ENCODE peak calls at places on chromosomes 7 and 10, in five cellular contexts. R is CD8-positive, alpha-beta memory T cell; I is transverse colon; A is fibroblast of pulmonary artery; K is cardiac fibroblast. T is an unnamed sample.
A peak's percentile ranks its signal among the peaks of the same experiment; 100 is the strongest.

GRCh38 chr7:146255604-146256003 is 139.0 kb downstream of the CNTNAP2 start:
- DNase-seq in A (no peak), K (no peak), R (no peak), I (no peak), T (no peak)

GRCh38 chr7:129519464-129519863 is 17.1 kb downstream of the SMKR1 start:
- DNase-seq in I (no peak), A (no peak), R (no peak), K (no peak), T (no peak)

GRCh38 chr7:100705341-100705752 is 574 bp upstream of the POP7 start:
- DNase-seq in I (peak; percentile 81), R (peak; percentile 66), A (peak; percentile 71), K (peak; percentile 75), T (peak; percentile 62)

GRCh38 chr7:157021893-157022680 is 11.6 kb upstream of the MNX1 start:
- DNase-seq in I (no peak), A (no peak), K (no peak), R (no peak), T (no peak)

GRCh38 chr7:90320801-90321494 is at the start of gene FAM237B:
- DNase-seq in A (peak; percentile 26), R (no peak), I (no peak), K (peak; percentile 33), T (no peak)

GRCh38 chr7:66958708-66959350 is 36.6 kb downstream of the SBDS start:
- DNase-seq in A (no peak), K (no peak), I (peak; percentile 41), R (no peak), T (no peak)

GRCh38 chr7:155408657-155409586 is 49.0 kb upstream of the EN2 start:
- DNase-seq in A (no peak), R (no peak), I (no peak), K (no peak), T (no peak)

GRCh38 chr7:143318661-143319060 is 2.8 kb downstream of the CLCN1 start:
- DNase-seq in R (no peak), K (peak; percentile 59), A (peak; percentile 39), I (no peak), T (no peak)

GRCh38 chr10:75062191-75062849 is 49.1 kb upstream of the SAMD8 start:
- DNase-seq in R (no peak), I (no peak), K (peak; percentile 74), A (peak; percentile 51), T (no peak)

GRCh38 chr10:47260505-47261111 is 39.4 kb upstream of the GDF10 start:
- DNase-seq in I (peak; percentile 3), K (no peak), A (no peak), R (no peak), T (no peak)

GRCh38 chr10:42836771-42837468 is 54.3 kb downstream of the BMS1 start:
- DNase-seq in R (no peak), I (peak; percentile 11), A (peak; percentile 29), K (peak; percentile 21), T (no peak)

GRCh38 chr7:44634839-44635591 is 28.6 kb downstream of the OGDH start:
- DNase-seq in R (peak; percentile 65), K (peak; percentile 56), A (no peak), I (peak; percentile 83), T (no peak)

GRCh38 chr7:87316846-87317545 is 28.5 kb upstream of the CROT start:
- DNase-seq in A (peak; percentile 83), I (no peak), K (peak; percentile 77), R (no peak), T (no peak)

GRCh38 chr7:142908921-142909870 is 23.7 kb upstream of the TRPV6 start:
- DNase-seq in K (no peak), I (no peak), R (no peak), A (no peak), T (no peak)

GRCh38 chr10:34157501-34157900 is 657.6 kb downstream of the PARD3 start:
- DNase-seq in I (no peak), K (peak; percentile 11), R (no peak), A (peak; percentile 10), T (no peak)

GRCh38 chr7:76428149-76428823 is 3.5 kb downstream of the ZP3 start:
- DNase-seq in I (no peak), R (no peak), A (no peak), K (no peak), T (no peak)

GRCh38 chr7:16428672-16429071 is 7.3 kb upstream of the CRPPA start:
- DNase-seq in K (peak; percentile 64), I (peak; percentile 12), A (peak; percentile 57), R (no peak), T (no peak)

GRCh38 chr10:52387744-52388143 is 73.7 kb downstream of the DKK1 start:
- DNase-seq in I (no peak), R (no peak), K (no peak), A (peak; percentile 8), T (no peak)

GRCh38 chr10:79026806-79027146 is 42.0 kb upstream of the ZMIZ1 start:
- DNase-seq in I (no peak), R (no peak), K (no peak), A (no peak), T (no peak)

GRCh38 chr10:4849555-4850242 is 23.7 kb downstream of the AKR1E2 start:
- DNase-seq in K (peak; percentile 98), A (peak; percentile 98), I (peak; percentile 93), R (peak; percentile 61), T (peak; percentile 91)

GRCh38 chr7:99155207-99155606 is 11.3 kb upstream of the SMURF1 start:
- DNase-seq in K (no peak), I (no peak), A (no peak), R (no peak), T (no peak)

GRCh38 chr10:4684434-4684833 is 141.6 kb upstream of the AKR1E2 start:
- DNase-seq in A (no peak), R (no peak), K (no peak), I (no peak), T (no peak)

GRCh38 chr10:3071405-3072198 is 4.3 kb downstream of the PFKP start:
- DNase-seq in R (no peak), I (no peak), A (peak; percentile 65), K (peak; percentile 40), T (no peak)

GRCh38 chr10:22339761-22340361 is 5.4 kb upstream of the SPAG6 start:
- DNase-seq in I (no peak), R (no peak), A (peak; percentile 93), K (peak; percentile 92), T (no peak)

GRCh38 chr7:51045319-51046102 is 262.8 kb upstream of the GRB10 start:
- DNase-seq in I (no peak), A (peak; percentile 19), K (peak; percentile 5), R (no peak), T (no peak)

GRCh38 chr10:78401882-78402367 is 368.3 kb downstream of the RPS24 start:
- DNase-seq in I (no peak), K (peak; percentile 51), A (no peak), R (no peak), T (no peak)

GRCh38 chr7:67671006-67671405 is 674.4 kb downstream of the TYW1 start:
- DNase-seq in K (no peak), I (no peak), R (no peak), A (no peak), T (no peak)

GRCh38 chr10:70907619-70908425 is 19.5 kb upstream of the PCBD1 start:
- DNase-seq in A (no peak), R (no peak), I (peak; percentile 3), K (no peak), T (no peak)

GRCh38 chr7:82694020-82694419 is 250.4 kb upstream of the CACNA2D1 start:
- DNase-seq in A (no peak), R (no peak), K (no peak), I (no peak), T (no peak)

GRCh38 chr7:155455132-155455693 is 2.7 kb upstream of the EN2 start:
- DNase-seq in A (no peak), K (no peak), R (no peak), I (no peak), T (no peak)

DNA sequence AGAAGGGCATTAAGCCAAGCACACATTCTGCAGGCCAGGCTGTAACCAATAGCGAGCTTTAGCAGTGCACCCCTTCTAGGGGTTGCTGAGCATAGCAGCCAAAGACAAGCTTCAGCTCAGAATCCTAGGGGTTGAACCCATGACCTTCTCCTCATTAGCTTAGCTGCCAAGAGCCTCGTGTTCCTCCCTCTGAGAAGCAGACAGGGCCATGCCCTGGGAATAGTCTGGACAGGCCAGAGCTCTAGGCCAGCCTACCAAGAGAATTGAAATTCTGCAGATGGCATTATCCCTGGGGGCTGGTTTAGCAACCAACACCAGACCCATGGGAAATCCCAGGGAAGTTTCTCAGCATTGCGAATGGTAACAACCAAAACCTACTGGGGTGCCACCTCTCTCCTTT is 77.2 kb downstream of the PLXNA4 start:
- DNase-seq in K (no peak), R (no peak), I (no peak), A (no peak), T (no peak)
- H3K4me3 ChIP-seq in K (no peak overlapping the region), R (no peak overlapping the region), I (no peak overlapping the region), A (no peak overlapping the region), T (no peak overlapping the region)

GRCh38 chr10:123993534-123994416 is 99.6 kb downstream of the CHST15 start:
- DNase-seq in R (no peak), K (no peak), A (no peak), I (no peak), T (no peak)

GRCh38 chr10:123995082-123995460 is 98.3 kb downstream of the CHST15 start:
- DNase-seq in I (no peak), A (peak; percentile 7), K (no peak), R (no peak), T (no peak)

GRCh38 chr10:123995461-123996131 is 97.8 kb downstream of the CHST15 start:
- DNase-seq in A (peak; percentile 58), R (no peak), K (peak; percentile 83), I (peak; percentile 58), T (no peak)

GRCh38 chr10:123996302-123996701 is 97.1 kb downstream of the CHST15 start:
- DNase-seq in K (no peak), I (no peak), R (no peak), A (no peak), T (no peak)

GRCh38 chr10:123994417-123995081 is 98.8 kb downstream of the CHST15 start:
- DNase-seq in K (peak; percentile 93), I (peak; percentile 90), A (peak; percentile 77), R (peak; percentile 63), T (peak; percentile 61)
- H3K4me3 ChIP-seq in K (peak overlapping the region; percentile 19), I (peak overlapping the region; percentile 3), A (no peak overlapping the region), R (peak overlapping the region; percentile 7), T (no peak overlapping the region)

GRCh38 chr7:136386876-136387275 is 409.7 kb upstream of the MTPN start:
- DNase-seq in K (no peak), R (no peak), I (no peak), A (no peak), T (no peak)

GRCh38 chr7:136389933-136390332 is 412.8 kb upstream of the MTPN start:
- DNase-seq in I (no peak), K (no peak), R (no peak), A (no peak), T (no peak)

GRCh38 chr7:136391371-136391770 is 414.2 kb upstream of the MTPN start:
- DNase-seq in A (no peak), R (no peak), K (no peak), I (no peak), T (no peak)
- H3K4me3 ChIP-seq in A (no peak overlapping the region), R (no peak overlapping the region), K (no peak overlapping the region), I (no peak overlapping the region), T (no peak overlapping the region)

GRCh38 chr7:14905764-14906163 is 3.2 kb upstream of the DGKB start:
- DNase-seq in K (no peak), A (no peak), I (no peak), R (no peak), T (no peak)

GRCh38 chr7:14900051-14900450 is 2.5 kb downstream of the DGKB start:
- DNase-seq in K (no peak), R (no peak), I (no peak), A (no peak), T (no peak)

GRCh38 chr7:14899065-14899464 is 3.5 kb downstream of the DGKB start:
- DNase-seq in I (no peak), K (peak; percentile 63), A (peak; percentile 70), R (no peak), T (no peak)

GRCh38 chr7:14902589-14902963 is at the start of gene DGKB:
- DNase-seq in A (peak; percentile 64), K (peak; percentile 50), I (peak; percentile 6), R (no peak), T (no peak)
- H3K4me3 ChIP-seq in A (peak within 1 kb of the TSS; percentile 40), K (peak within 1 kb of the TSS; percentile 25), I (peak within 1 kb of the TSS; percentile 30), R (no peak within 1 kb of the TSS), T (no peak within 1 kb of the TSS)